ENCODE peak calls at places on chromosomes 11 and 22, in ten cellular contexts. K, E, C, Z, H, M, A, Q, B and J are unnamed samples.

GRCh38 chr11:30868495-30869130 is 282.5 kb upstream of the MPPED2 start:
- DNase-seq in K (no peak), E (no peak), C (no peak), Z (no peak), H (no peak), M (no peak), A (no peak), Q (no peak), B (no peak), J (no peak)

GRCh38 chr11:46248270-46249102 is 29.0 kb upstream of the CREB3L1 start:
- DNase-seq in K (no peak), E (no peak), C (no peak), Z (no peak), H (no peak), M (no peak), A (peak), Q (no peak), B (no peak), J (no peak)

GRCh38 chr11:30983143-30983542 is 386.4 kb downstream of the DCDC1 start:
- DNase-seq in K (no peak), E (no peak), C (no peak), Z (no peak), H (no peak), M (no peak), A (no peak), Q (no peak), B (no peak), J (no peak)

GRCh38 chr22:23288301-23289129 is 108.2 kb downstream of the BCR start:
- DNase-seq in K (no peak), E (no peak), C (no peak), Z (no peak), H (no peak), M (no peak), A (no peak), Q (no peak), B (no peak), J (no peak)

GRCh38 chr11:94909371-94909820 is 64.0 kb downstream of the CWC15 start:
- DNase-seq in K (no peak), E (no peak), C (no peak), Z (no peak), H (no peak), M (no peak), A (no peak), Q (no peak), B (no peak), J (no peak)

GRCh38 chr11:131841028-131841427 is 470.6 kb downstream of the NTM start:
- DNase-seq in K (no peak), E (no peak), C (no peak), Z (no peak), H (no peak), M (no peak), A (no peak), Q (no peak), B (no peak), J (no peak)

GRCh38 chr11:86639172-86639571 is 33.2 kb downstream of the ME3 start:
- DNase-seq in K (no peak), E (no peak), C (no peak), Z (no peak), H (no peak), M (no peak), A (no peak), Q (no peak), B (no peak), J (no peak)

GRCh38 chr11:78030429-78031325 is 7.6 kb upstream of the KCTD14 start:
- DNase-seq in K (peak), E (no peak), C (peak), Z (no peak), H (no peak), M (peak), A (peak), Q (no peak), B (peak), J (peak)

GRCh38 chr11:5123802-5124521 is 14.2 kb downstream of the OR52A5 start:
- DNase-seq in K (peak), E (peak), C (peak), Z (peak), H (peak), M (peak), A (peak), Q (no peak), B (no peak), J (peak)

GRCh38 chr11:67119577-67120391 is 721 bp downstream of the KDM2A start:
- DNase-seq in K (no peak), E (peak), C (peak), Z (peak), H (peak), M (no peak), A (no peak), Q (peak), B (no peak), J (no peak)